ENCODE peak calls at places on chromosome 15, in five cellular contexts. M is IMR-90, C is mesenchymal stem cell, D is neuronal stem cell, R is H1. B is an unnamed sample.

GRCh38 chr15:74396146-74396438 is 28.6 kb upstream of the CYP11A1 start:
- DNase-seq in M (no peak), C (no peak), D (no peak), R (no peak), B (no peak)

GRCh38 chr15:35136552-35136951 is 51.5 kb upstream of the NANOGP8 start:
- DNase-seq in M (no peak), C (no peak), D (no peak), R (no peak), B (no peak)

GRCh38 chr15:56732135-56732880 is 1.0 kb downstream of the ZNF280D start:
- DNase-seq in M (peak), C (peak), D (peak), R (no peak), B (no peak)

GRCh38 chr15:40219801-40220200 is 19.1 kb upstream of the PAK6 start:
- DNase-seq in M (no peak), C (no peak), D (no peak), R (no peak), B (no peak)

GRCh38 chr15:101013151-101013550 is 94.0 kb downstream of the LRRK1 start:
- DNase-seq in M (no peak), C (no peak), D (no peak), R (no peak), B (peak)

GRCh38 chr15:89533861-89534544 is 37.6 kb upstream of the RHCG start:
- DNase-seq in M (no peak), C (no peak), D (no peak), R (no peak), B (no peak)

GRCh38 chr15:64521726-64522164 is 61.4 kb downstream of the ZNF609 start:
- DNase-seq in M (peak), C (peak), D (peak), R (peak), B (peak)

GRCh38 chr15:48984811-48985352 is 21.2 kb upstream of the SHC4 start:
- DNase-seq in M (peak), C (peak), D (no peak), R (no peak), B (no peak)

GRCh38 chr15:54960266-54960665 is 236.5 kb downstream of the RSL24D1 start:
- DNase-seq in M (no peak), C (no peak), D (no peak), R (no peak), B (no peak)

GRCh38 chr15:85725019-85725418 is 69.7 kb downstream of the KLHL25 start:
- DNase-seq in M (no peak), C (no peak), D (no peak), R (no peak), B (no peak)

GRCh38 chr15:33865416-33865815 is 102.9 kb upstream of the CHRM5 start:
- DNase-seq in M (peak), C (peak), D (no peak), R (no peak), B (no peak)

GRCh38 chr15:98731712-98732450 is 83.5 kb downstream of the IGF1R start:
- DNase-seq in M (no peak), C (no peak), D (no peak), R (no peak), B (no peak)

GRCh38 chr15:48005921-48006541 is 114.8 kb upstream of the SLC24A5 start:
- DNase-seq in M (no peak), C (no peak), D (no peak), R (no peak), B (no peak)

GRCh38 chr15:78033864-78034263 is 43.6 kb downstream of the TBC1D2B start:
- DNase-seq in M (peak), C (peak), D (no peak), R (no peak), B (no peak)

GRCh38 chr15:39084683-39085530 is 496.0 kb upstream of the THBS1 start:
- DNase-seq in M (peak), C (peak), D (no peak), R (no peak), B (no peak)

GRCh38 chr15:89845305-89845893 is 30.7 kb upstream of the ANPEP start:
- DNase-seq in M (peak), C (peak), D (no peak), R (no peak), B (no peak)

GRCh38 chr15:83379574-83379973 is 67.6 kb upstream of the SH3GL3 start:
- DNase-seq in M (no peak), C (peak), D (no peak), R (no peak), B (peak)

GRCh38 chr15:56464893-56465520 is at the start of gene MNS1:
- DNase-seq in M (peak), C (peak), D (peak), R (peak), B (peak)

GRCh38 chr15:74621936-74622335 is 6.3 kb downstream of the CLK3 start:
- DNase-seq in M (no peak), C (no peak), D (no peak), R (no peak), B (peak)

GRCh38 chr15:35023794-35024193 is 35.7 kb upstream of the ZNF770 start:
- DNase-seq in M (no peak), C (no peak), D (no peak), R (no peak), B (peak)

GRCh38 chr15:60840306-60840702 is 361.4 kb upstream of the ICE2 start:
- DNase-seq in M (peak), C (peak), D (no peak), R (no peak), B (peak)

GRCh38 chr15:90376789-90377188 is 11.3 kb upstream of the IQGAP1 start:
- DNase-seq in M (no peak), C (no peak), D (no peak), R (no peak), B (no peak)

GRCh38 chr15:69074011-69074842 is 59.7 kb downstream of the NOX5 start:
- DNase-seq in M (peak), C (peak), D (peak), R (peak), B (peak)

GRCh38 chr15:63146684-63147083 is 10.6 kb downstream of the RPS27L start:
- DNase-seq in M (peak), C (peak), D (no peak), R (no peak), B (no peak)

GRCh38 chr15:32824777-32825176 is 107.0 kb downstream of the GREM1 start:
- DNase-seq in M (peak), C (peak), D (no peak), R (no peak), B (no peak)

GRCh38 chr15:51726302-51727073 is 11.0 kb downstream of the LYSMD2 start:
- DNase-seq in M (peak), C (peak), D (peak), R (peak), B (peak)

GRCh38 chr15:44296625-44297524 is 8.4 kb downstream of the GOLM2 start:
- DNase-seq in M (peak), C (peak), D (no peak), R (no peak), B (no peak)

GRCh38 chr15:79002631-79003030 is 57.8 kb upstream of the CTSH start:
- DNase-seq in M (no peak), C (no peak), D (no peak), R (no peak), B (no peak)

GRCh38 chr15:67953286-67953685 is 100.8 kb upstream of the PIAS1 start:
- DNase-seq in M (no peak), C (no peak), D (no peak), R (no peak), B (no peak)

GRCh38 chr15:63210151-63211051 is 21.0 kb downstream of the RAB8B start:
- DNase-seq in M (no peak), C (no peak), D (no peak), R (no peak), B (peak)

GRCh38 chr15:99306694-99307338 is 55.5 kb downstream of the LRRC28 start:
- DNase-seq in M (peak), C (peak), D (peak), R (no peak), B (no peak)

GRCh38 chr15:51280838-51281237 is 57.6 kb downstream of the CYP19A1 start:
- DNase-seq in M (no peak), C (no peak), D (no peak), R (no peak), B (no peak)

GRCh38 chr15:62856466-62857246 is 185.9 kb upstream of the TPM1 start:
- DNase-seq in M (no peak), C (no peak), D (no peak), R (no peak), B (no peak)

GRCh38 chr15:88647362-88648105 is 8.7 kb downstream of the ISG20 start:
- DNase-seq in M (no peak), C (no peak), D (no peak), R (no peak), B (peak)

GRCh38 chr15:29990035-29990434 is 92.7 kb upstream of the GOLGA8J start:
- DNase-seq in M (no peak), C (no peak), D (no peak), R (no peak), B (no peak)

GRCh38 chr15:79194386-79194785 is 88.1 kb upstream of the ANKRD34C start:
- DNase-seq in M (no peak), C (no peak), D (no peak), R (no peak), B (no peak)

GRCh38 chr15:87219650-87220615 is 1036.6 kb downstream of the NTRK3 start:
- DNase-seq in M (no peak), C (peak), D (no peak), R (no peak), B (no peak)

DNA sequence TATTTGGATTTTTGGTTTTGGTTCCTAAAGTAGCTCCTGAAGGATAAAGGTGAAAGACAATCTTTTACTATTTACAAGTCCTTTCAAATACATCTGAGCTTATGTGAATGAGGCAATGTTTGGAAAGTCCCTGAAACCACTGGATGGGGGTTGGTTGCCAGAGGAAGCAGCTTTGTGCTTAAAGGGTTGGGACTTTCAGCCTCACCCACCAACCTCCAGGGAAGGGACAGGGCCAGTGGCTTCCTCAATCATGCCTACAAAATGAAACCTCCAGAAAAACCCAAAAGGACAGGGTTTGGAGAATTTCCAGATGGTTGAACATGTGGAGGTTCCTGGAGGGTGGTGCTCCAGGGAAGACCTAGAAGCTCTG is 20.9 kb upstream of the ABHD17C start:
- DNase-seq in M (peak), C (no peak), D (no peak), R (no peak), B (no peak)
- H4K91ac ChIP-seq in M (no peak), C (no peak), D (no peak), R (no peak), B (no peak)

DNA sequence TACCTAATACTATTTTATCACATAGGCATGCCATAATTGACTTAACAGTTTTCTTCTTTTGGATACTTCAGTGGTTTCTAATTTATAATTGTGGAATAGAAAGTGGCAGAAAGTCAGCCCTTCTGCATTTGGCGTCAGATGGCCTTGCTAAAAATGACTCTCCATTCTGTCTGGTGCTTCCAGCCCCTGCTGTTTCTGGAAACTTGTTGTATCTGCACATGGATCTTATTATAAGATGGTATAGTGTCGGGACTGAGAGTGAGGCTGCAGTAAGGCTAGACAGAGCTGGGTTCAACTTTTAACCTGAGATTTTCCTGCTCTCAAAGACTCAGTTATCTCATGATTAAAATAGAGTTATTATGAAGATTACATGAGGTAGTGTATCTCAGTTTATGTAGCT is 74.8 kb upstream of the WDR72 start:
- DNase-seq in M (no peak), C (no peak), D (no peak), R (no peak), B (no peak)
- H3K14ac ChIP-seq in M (no peak), C (no peak), D (no peak), R (no peak), B (no peak)

GRCh38 chr15:71806452-71806931 is 3.9 kb upstream of the NR2E3 start:
- DNase-seq in M (peak), C (peak), D (no peak), R (no peak), B (no peak)

GRCh38 chr15:71808311-71809020 is 1.9 kb upstream of the NR2E3 start:
- DNase-seq in M (no peak), C (no peak), D (no peak), R (no peak), B (no peak)

GRCh38 chr15:71807125-71807629 is 3.2 kb upstream of the NR2E3 start:
- DNase-seq in M (no peak), C (peak), D (peak), R (no peak), B (peak)

GRCh38 chr15:71809346-71809745 is 1.0 kb upstream of the NR2E3 start:
- DNase-seq in M (no peak), C (no peak), D (no peak), R (no peak), B (no peak)

GRCh38 chr15:71807691-71808091 is 2.7 kb upstream of the NR2E3 start:
- DNase-seq in M (peak), C (peak), D (no peak), R (no peak), B (no peak)
- H2AFZ ChIP-seq in M (peak), C (no peak), D (peak), R (no peak), B (no peak)

GRCh38 chr15:96264351-96264798 is 66.1 kb upstream of the NR2F2 start:
- DNase-seq in M (no peak), C (no peak), D (no peak), R (no peak), B (no peak)

GRCh38 chr15:96264801-96265515 is 65.5 kb upstream of the NR2F2 start:
- DNase-seq in M (peak), C (peak), D (peak), R (no peak), B (no peak)

GRCh38 chr15:96261575-96262034 is 68.9 kb upstream of the NR2F2 start:
- DNase-seq in M (no peak), C (no peak), D (no peak), R (no peak), B (no peak)

GRCh38 chr15:96262097-96262496 is 68.4 kb upstream of the NR2F2 start:
- DNase-seq in M (peak), C (no peak), D (no peak), R (no peak), B (no peak)

DNA sequence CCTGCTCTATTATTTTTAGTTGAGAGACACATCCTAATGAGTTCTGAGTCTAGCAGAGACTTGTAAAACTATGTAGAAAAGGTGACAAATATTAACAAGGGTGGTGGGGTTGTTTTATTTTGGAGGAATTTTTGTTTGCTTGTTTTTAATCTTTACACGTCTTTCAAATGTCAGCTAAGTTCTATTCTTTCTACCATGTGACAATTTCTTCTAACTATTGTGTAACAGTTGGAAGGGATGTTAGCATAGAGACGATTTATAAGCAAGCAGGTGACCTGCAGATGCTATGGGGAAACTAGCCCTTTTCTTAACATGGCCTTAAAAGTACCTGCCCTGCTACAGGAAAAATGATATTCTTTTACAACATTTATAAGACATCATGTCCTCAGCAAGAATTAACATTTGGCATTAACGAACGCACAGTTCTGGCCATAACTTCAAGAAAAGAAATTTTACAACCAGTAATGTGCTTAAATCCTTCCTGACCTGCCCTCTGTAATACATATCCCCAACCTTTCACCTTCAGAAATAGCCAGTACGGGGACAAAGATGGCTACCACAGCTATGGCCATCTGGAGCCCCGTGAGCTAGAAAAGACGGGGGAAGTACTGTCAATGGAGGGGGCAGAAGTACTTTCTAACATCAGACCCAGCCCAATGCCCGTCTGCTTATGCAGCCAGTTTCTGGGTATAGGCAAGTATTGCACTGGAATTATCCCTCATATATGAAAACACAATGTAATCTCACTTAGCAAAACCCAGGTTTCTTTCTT is 67.8 kb upstream of the NR2F2 start:
- DNase-seq in M (no peak), C (no peak), D (no peak), R (no peak), B (no peak)
- H4K91ac ChIP-seq in M (no peak), C (no peak), D (no peak), R (no peak), B (no peak)

GRCh38 chr15:94185547-94186236 is 45.7 kb upstream of the MCTP2 start:
- DNase-seq in M (no peak), C (no peak), D (no peak), R (no peak), B (no peak)

GRCh38 chr15:94182883-94183282 is 48.5 kb upstream of the MCTP2 start:
- DNase-seq in M (no peak), C (no peak), D (no peak), R (no peak), B (no peak)

GRCh38 chr15:94186770-94187331 is 44.5 kb upstream of the MCTP2 start:
- DNase-seq in M (no peak), C (no peak), D (no peak), R (no peak), B (peak)
- H3K14ac ChIP-seq in M (no peak), C (no peak), D (no peak), R (no peak), B (no peak)

DNA sequence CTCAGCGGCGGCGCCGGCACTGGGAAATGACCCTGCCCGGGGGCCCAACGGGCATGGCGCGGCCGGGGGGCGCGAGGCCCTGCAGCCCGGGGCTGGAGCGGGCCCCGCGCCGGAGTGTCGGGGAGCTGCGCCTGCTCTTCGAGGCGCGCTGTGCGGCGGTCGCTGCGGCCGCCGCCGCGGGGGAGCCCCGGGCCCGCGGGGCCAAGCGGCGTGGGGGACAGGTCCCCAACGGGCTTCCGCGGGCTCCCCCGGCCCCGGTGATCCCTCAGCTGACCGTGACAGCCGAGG is 172 bp downstream of the ITPKA start:
- DNase-seq in M (no peak), C (no peak), D (no peak), R (no peak), B (no peak)
- H2AFZ ChIP-seq in M (peak), C (no peak), D (peak), R (peak), B (no peak)

GRCh38 chr15:31359722-31360111 is 33.1 kb downstream of the KLF13 start:
- DNase-seq in M (no peak), C (no peak), D (no peak), R (no peak), B (no peak)
- H4K91ac ChIP-seq in M (no peak), C (no peak), D (no peak), R (no peak), B (no peak)

DNA sequence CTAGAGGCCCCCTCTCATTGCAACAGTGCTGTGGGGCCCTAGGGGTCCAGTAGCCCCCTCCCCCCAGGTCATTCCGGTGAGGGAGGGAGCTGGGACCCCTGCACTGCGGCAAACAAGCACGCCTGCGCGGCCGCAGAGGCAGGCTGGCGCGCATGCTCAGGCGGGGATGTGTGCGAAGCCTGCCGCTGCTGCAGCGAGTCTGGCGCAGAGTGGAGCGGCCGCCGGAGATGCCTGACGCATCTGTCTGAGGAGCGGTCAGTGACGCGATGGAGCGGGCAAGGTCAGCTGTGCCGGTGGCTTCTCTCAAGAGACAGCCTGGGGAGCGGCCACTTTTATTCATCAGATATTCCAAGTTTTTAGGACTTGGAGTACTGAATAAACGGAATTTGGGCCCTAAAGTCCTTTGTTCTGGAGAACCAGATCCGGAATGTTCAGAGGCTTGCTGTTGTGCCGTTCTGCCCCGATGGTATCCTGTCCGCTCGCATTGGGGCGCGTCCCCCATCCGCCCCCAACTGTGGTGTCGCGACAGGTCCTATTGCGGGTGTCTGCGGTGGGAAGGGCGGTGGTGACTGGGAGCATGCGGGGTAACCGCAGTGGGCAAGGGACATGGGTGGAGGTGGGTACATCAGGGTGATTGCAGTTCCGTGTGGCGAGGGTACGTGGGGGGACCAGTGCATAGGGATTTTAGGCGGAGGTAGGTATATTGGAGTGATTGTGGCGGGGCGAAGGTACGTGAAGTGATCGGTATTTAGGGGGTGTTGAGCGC is at the start of the genes SNRPN and SNURF:
- DNase-seq in M (peak), C (peak), D (peak), R (peak), B (peak)
- H3K14ac ChIP-seq in M (peak), C (no peak), D (peak), R (peak), B (peak)